ENCODE peak calls at places on chromosomes 6 and 20, in seven cellular contexts. K is cardiac fibroblast; V is stimulated activated CD4-positive, alpha-beta T cell treated with anti-CD3 and anti-CD28 coated beads, Interleukin-15, amount 100 ng/mL, for 1 hour; R is natural killer cell treated with Interleukin-12 subunit alpha and Interleukin-12 subunit beta and Interleukin-15 and Interleukin-18, amount 100 ng/mL, for 72 hours; U is NCI-H2029; S is PC-3; Z is retina. Y is an unnamed sample.

GRCh38 chr20:14333734-14334133 is 3.7 kb downstream of the FLRT3 start:
- DNase-seq in K (no peak), R (no peak), Z (peak), U (no peak), S (no peak), V (no peak), Y (no peak)

GRCh38 chr6:79420054-79420453 is 117.2 kb downstream of the LCA5 start:
- DNase-seq in R (no peak), K (no peak), S (no peak), U (no peak), V (no peak), Z (no peak), Y (no peak)

GRCh38 chr6:135012764-135013163 is 41.9 kb downstream of the HBS1L start:
- DNase-seq in Z (no peak), V (no peak), K (peak), U (no peak), R (no peak), S (no peak), Y (peak)

GRCh38 chr6:5671162-5671561 is 335.6 kb downstream of the NRN1 start:
- DNase-seq in Z (peak), K (peak), V (no peak), S (no peak), U (peak), R (no peak), Y (peak)

GRCh38 chr6:156839591-156840001 is 62.4 kb downstream of the ARID1B start:
- DNase-seq in K (peak), R (no peak), Z (no peak), V (no peak), U (no peak), S (no peak), Y (no peak)

GRCh38 chr6:143629104-143630080 is 48.4 kb upstream of the PHACTR2 start:
- DNase-seq in V (no peak), Z (no peak), S (no peak), K (no peak), U (no peak), R (no peak), Y (no peak)

GRCh38 chr6:149212202-149212601 is 105.3 kb upstream of the TAB2 start:
- DNase-seq in Z (no peak), S (no peak), V (no peak), R (no peak), K (no peak), U (no peak), Y (no peak)

GRCh38 chr20:47989957-47990356 is 204.7 kb upstream of the SULF2 start:
- DNase-seq in V (no peak), K (no peak), S (peak), R (no peak), Z (no peak), U (no peak), Y (peak)

GRCh38 chr20:14401479-14402138 is 64.2 kb upstream of the FLRT3 start:
- DNase-seq in Z (peak), K (no peak), R (no peak), S (no peak), U (peak), V (no peak), Y (no peak)

GRCh38 chr6:7138921-7139358 is 31.2 kb downstream of the RREB1 start:
- DNase-seq in Z (no peak), S (peak), K (no peak), U (peak), V (no peak), R (no peak), Y (peak)

GRCh38 chr6:162069995-162070394 is 657.6 kb downstream of the PRKN start:
- DNase-seq in S (no peak), V (no peak), U (no peak), Z (no peak), K (peak), R (no peak), Y (no peak)

GRCh38 chr6:28635547-28636158 is 110.0 kb downstream of the GPX5 start:
- DNase-seq in R (no peak), V (no peak), K (no peak), S (no peak), U (no peak), Z (no peak), Y (no peak)

Y was measured in bronchial epithelial cell.